ENCODE peak calls at places on chromosomes 12 and 14, in five cellular contexts. C, Q, U, S and B are unnamed samples. For H3K4me1 and H3K9me3, the result is how much of the 10 kb centered on the place peaks cover.

GRCh38 chr12:6092784-6093722 is 31.4 kb downstream of the VWF start:
- DNase-seq in C (no peak), Q (no peak), U (peak), S (peak), B (no peak)

GRCh38 chr14:90179357-90179756 is 77.0 kb upstream of the PSMC1 start:
- DNase-seq in C (peak), Q (no peak), U (no peak), S (no peak), B (no peak)

GRCh38 chr14:64801800-64802199 is 77.9 kb downstream of the SPTB start:
- DNase-seq in C (peak), Q (no peak), U (no peak), S (no peak), B (no peak)

GRCh38 chr12:52454411-52455201 is 2.7 kb upstream of the KRT6B start:
- DNase-seq in C (no peak), Q (no peak), U (no peak), S (peak), B (no peak)

GRCh38 chr14:88198441-88198840 is 124.6 kb downstream of the KCNK10 start:
- DNase-seq in C (no peak), Q (no peak), U (no peak), S (no peak), B (no peak)

GRCh38 chr14:89236846-89237245 is 180.2 kb downstream of the FOXN3 start:
- DNase-seq in C (no peak), Q (no peak), U (no peak), S (no peak), B (no peak)

GRCh38 chr14:68932219-68932618 is 46.9 kb downstream of the ACTN1 start:
- DNase-seq in C (no peak), Q (no peak), U (no peak), S (peak), B (no peak)

GRCh38 chr12:121578230-121579189 is 2.3 kb downstream of the KDM2B start:
- DNase-seq in C (no peak), Q (peak), U (no peak), S (no peak), B (no peak)

GRCh38 chr12:28424965-28425364 is 234.7 kb downstream of the CCDC91 start:
- DNase-seq in C (no peak), Q (no peak), U (peak), S (peak), B (no peak)

GRCh38 chr12:95473947-95474817 is at the start of gene METAP2:
- DNase-seq in C (peak), Q (peak), U (peak), S (peak), B (peak)

GRCh38 chr14:99522457-99522891 is 41.3 kb downstream of the CCNK start:
- DNase-seq in C (peak), Q (no peak), U (no peak), S (peak), B (no peak)

GRCh38 chr14:71574976-71575375 is 357.3 kb upstream of the RGS6 start:
- DNase-seq in C (no peak), Q (no peak), U (no peak), S (peak), B (no peak)

GRCh38 chr14:51208982-51209381 is 31.1 kb upstream of the TMX1 start:
- DNase-seq in C (no peak), Q (no peak), U (no peak), S (no peak), B (no peak)

GRCh38 chr12:79566452-79566851 is 124.3 kb downstream of the PAWR start:
- DNase-seq in C (no peak), Q (no peak), U (no peak), S (peak), B (no peak)

GRCh38 chr14:71650187-71650586 is 282.0 kb upstream of the RGS6 start:
- DNase-seq in C (no peak), Q (no peak), U (no peak), S (peak), B (no peak)

GRCh38 chr12:4743046-4743445 is 22.8 kb downstream of the GALNT8 start:
- DNase-seq in C (no peak), Q (no peak), U (no peak), S (no peak), B (no peak)

GRCh38 chr12:50398931-50399330 is 1.8 kb upstream of the LARP4 start:
- DNase-seq in C (no peak), Q (no peak), U (no peak), S (no peak), B (no peak)

DNA sequence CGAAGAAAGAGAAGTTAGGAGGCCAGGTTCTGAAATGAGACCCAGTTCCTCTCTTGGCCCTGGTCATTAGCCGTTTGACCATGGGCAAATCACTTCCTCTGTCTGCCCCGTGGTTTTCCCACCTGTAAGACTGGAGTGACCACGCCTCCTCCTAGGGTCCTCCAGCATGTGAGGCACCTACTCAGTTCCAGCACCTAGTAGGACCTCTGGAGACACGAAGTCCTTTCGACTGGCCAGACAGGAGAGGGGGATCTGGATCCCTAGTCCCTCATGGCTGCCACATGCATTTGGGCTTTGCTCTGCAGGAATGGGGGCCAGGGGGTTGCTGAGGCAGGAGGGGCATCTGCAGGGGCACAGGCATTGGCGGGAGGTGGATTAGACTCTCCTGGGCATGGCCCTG is 16.3 kb downstream of the TRPV4 start:
- DNase-seq in C (no peak), Q (no peak), U (no peak), S (no peak), B (no peak)
- H3K4me1 ChIP-seq in C (under half), Q (under half), U (under half), S (under half), B (under half)

GRCh38 chr12:132314516-132315233 is 14.7 kb downstream of the GALNT9 start:
- DNase-seq in C (no peak), Q (no peak), U (no peak), S (no peak), B (no peak)
- H3K9me3 ChIP-seq in C (under half), Q (under half), U (under half), S (under half), B (under half)

GRCh38 chr14:23536494-23536893 is 15.1 kb downstream of the ZFHX2 start:
- DNase-seq in C (no peak), Q (no peak), U (no peak), S (no peak), B (no peak)

GRCh38 chr14:23531391-23531790 is 20.2 kb downstream of the ZFHX2 start:
- DNase-seq in C (no peak), Q (no peak), U (no peak), S (no peak), B (no peak)

GRCh38 chr14:23532658-23533057 is 18.9 kb downstream of the ZFHX2 start:
- DNase-seq in C (no peak), Q (no peak), U (no peak), S (no peak), B (no peak)

GRCh38 chr14:23535943-23536342 is 15.6 kb downstream of the ZFHX2 start:
- DNase-seq in C (no peak), Q (no peak), U (no peak), S (no peak), B (no peak)

GRCh38 chr14:23533652-23534435 is 17.7 kb downstream of the ZFHX2 start:
- DNase-seq in C (no peak), Q (no peak), U (no peak), S (no peak), B (no peak)
- H3K4me1 ChIP-seq in C (under half), Q (under half), U (under half), S (under half), B (under half)

GRCh38 chr12:10234562-10234961 is 21.9 kb downstream of the GABARAPL1 start:
- DNase-seq in C (no peak), Q (no peak), U (no peak), S (no peak), B (no peak)
- H3K9me3 ChIP-seq in C (under half), Q (under half), U (under half), S (under half), B (under half)

DNA sequence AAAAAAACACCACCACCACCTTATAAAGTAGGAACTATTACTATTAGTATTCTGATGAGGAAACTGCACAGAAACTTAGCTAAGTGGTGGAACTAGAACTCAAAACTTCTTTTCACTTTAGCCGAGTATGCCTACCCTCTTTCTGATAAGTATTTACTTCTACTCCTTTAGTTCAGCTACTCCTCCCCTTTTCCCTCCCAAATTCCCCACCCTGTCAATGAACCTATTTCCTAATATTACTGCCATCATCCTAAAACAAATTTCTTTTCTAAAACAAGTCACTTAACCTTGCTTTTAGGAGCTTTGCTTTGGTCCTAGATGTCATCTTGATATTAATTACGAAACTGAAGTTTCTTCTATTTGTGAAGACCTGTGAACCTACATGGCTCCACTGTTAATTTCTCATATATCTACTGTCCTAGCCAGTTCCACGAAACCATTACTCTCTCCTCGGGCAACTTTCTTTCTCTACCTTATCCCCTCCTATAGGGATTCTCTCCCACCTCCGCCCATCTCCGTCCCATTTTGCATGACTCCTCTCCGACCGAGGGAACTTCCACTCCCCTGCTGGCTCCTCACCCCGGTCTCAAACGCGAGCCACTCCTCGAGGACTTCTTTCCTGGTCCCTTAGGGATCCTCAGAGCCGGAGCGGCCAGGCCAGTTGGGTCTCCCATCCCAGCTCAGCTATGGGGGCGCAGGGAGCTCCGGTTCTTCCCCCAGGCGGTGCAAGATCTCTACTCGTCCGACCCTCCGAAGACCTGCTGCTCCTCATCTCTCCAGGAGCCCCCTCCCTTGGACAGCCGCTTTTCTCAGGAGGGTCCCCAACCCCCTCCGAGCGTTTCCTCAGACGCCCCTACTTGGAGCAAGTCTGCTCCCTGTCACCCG is 1.1 kb downstream of the NUMB start:
- DNase-seq in C (peak), Q (no peak), U (peak), S (peak), B (no peak)
- H3K4me1 ChIP-seq in C (under half), Q (under half), U (under half), S (under half), B (under half)

DNA sequence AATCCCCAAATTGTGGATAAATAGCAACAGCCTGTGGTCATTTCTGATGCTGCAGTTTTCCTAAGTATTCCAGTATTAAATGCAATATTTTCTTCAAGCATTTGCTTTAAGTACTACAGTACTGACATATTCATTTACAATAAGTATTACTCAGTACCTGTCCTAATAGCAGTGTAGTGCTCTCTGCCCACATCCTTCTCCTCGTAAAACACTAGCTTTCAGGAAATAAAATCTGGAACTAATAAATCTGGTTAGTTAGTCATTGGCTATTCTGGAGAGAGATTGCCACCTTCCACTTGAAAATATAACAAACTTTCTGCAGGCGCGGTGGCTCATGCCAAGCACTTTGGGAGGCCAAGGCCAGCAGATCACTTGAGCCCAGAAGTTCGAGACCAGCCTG is 441.5 kb downstream of the PRKD1 start:
- DNase-seq in C (no peak), Q (no peak), U (no peak), S (peak), B (no peak)
- H3K9me3 ChIP-seq in C (under half), Q (under half), U (under half), S (under half), B (under half)

GRCh38 chr14:75978249-75978731 is 3.5 kb downstream of the TGFB3 start:
- DNase-seq in C (peak), Q (no peak), U (no peak), S (no peak), B (no peak)
- H3K4me1 ChIP-seq in C (under half), Q (under half), U (under half), S (under half), B (under half)